ENCODE peak calls at places on chromosomes 3 and 15, in nine cellular contexts. V is sigmoid colon, F is esophagus muscularis mucosa, Z is Panc1, K is upper lobe of left lung, Q is HCT116, B is HepG2, Y is breast epithelium, I is stomach. L is an unnamed sample.
A peak's percentile ranks its signal among the peaks of the same experiment; 100 is the strongest.

GRCh38 chr3:115581347-115582135 is 41.8 kb upstream of the GAP43 start:
- DNase-seq in V (no peak), F (no peak), Z (no peak), K (no peak), Q (no peak), B (no peak), Y (no peak), I (no peak), L (no peak)

GRCh38 chr15:25170781-25171110 is 216.0 kb downstream of the SNRPN start:
- DNase-seq in V (peak; percentile 52), F (peak; percentile 62), Z (no peak), K (no peak), Q (no peak), B (no peak), Y (peak; percentile 9), I (peak; percentile 15), L (no peak)

GRCh38 chr3:60758169-60758568 is 493.1 kb downstream of the FHIT start:
- DNase-seq in V (no peak), F (no peak), Z (no peak), K (no peak), Q (no peak), B (no peak), Y (no peak), I (no peak), L (no peak)

GRCh38 chr3:187281191-187281714 is 10.3 kb downstream of the MASP1 start:
- DNase-seq in V (no peak), F (no peak), Z (no peak), K (no peak), Q (no peak), B (no peak), Y (no peak), I (no peak), L (no peak)

GRCh38 chr15:86267892-86268291 is 188.2 kb downstream of the AGBL1 start:
- DNase-seq in V (no peak), F (no peak), Z (no peak), K (peak; percentile 23), Q (no peak), B (no peak), Y (no peak), I (no peak), L (no peak)

GRCh38 chr3:64332461-64333350 is 107.4 kb upstream of the PRICKLE2 start:
- DNase-seq in V (no peak), F (peak; percentile 87), Z (no peak), K (no peak), Q (no peak), B (no peak), Y (no peak), I (no peak), L (no peak)

GRCh38 chr15:35115155-35115725 is 30.1 kb upstream of the NANOGP8 start:
- DNase-seq in V (no peak), F (no peak), Z (no peak), K (no peak), Q (no peak), B (peak; percentile 15), Y (no peak), I (no peak), L (no peak)

GRCh38 chr15:35281515-35281914 is 196.4 kb upstream of the NANOGP8 start:
- DNase-seq in V (no peak), F (no peak), Z (no peak), K (no peak), Q (peak; percentile 35), B (no peak), Y (no peak), I (no peak), L (no peak)

GRCh38 chr3:166608132-166608531 is 770.9 kb upstream of the BCHE start:
- DNase-seq in V (no peak), F (no peak), Z (no peak), K (no peak), Q (no peak), B (no peak), Y (no peak), I (no peak), L (no peak)

GRCh38 chr15:67091073-67091965 is 25.9 kb downstream of the SMAD3 start:
- DNase-seq in V (peak; percentile 79), F (no peak), Z (no peak), K (peak; percentile 71), Q (peak; percentile 90), B (no peak), Y (no peak), I (peak; percentile 76), L (no peak)

GRCh38 chr3:98763076-98763475 is at the start of gene ST3GAL6:
- DNase-seq in V (peak; percentile 68), F (no peak), Z (no peak), K (peak; percentile 74), Q (no peak), B (no peak), Y (no peak), I (no peak), L (no peak)

GRCh38 chr3:149717391-149718056 is 34.8 kb downstream of the COMMD2 start:
- DNase-seq in V (peak; percentile 79), F (no peak), Z (peak; percentile 74), K (peak; percentile 46), Q (peak; percentile 65), B (peak; percentile 51), Y (peak; percentile 51), I (peak; percentile 45), L (peak; percentile 87)

GRCh38 chr15:67433495-67434099 is 87.3 kb upstream of the C15orf61 start:
- DNase-seq in V (peak; percentile 69), F (no peak), Z (no peak), K (peak; percentile 26), Q (peak; percentile 27), B (peak; percentile 24), Y (no peak), I (peak; percentile 64), L (no peak)

DNA sequence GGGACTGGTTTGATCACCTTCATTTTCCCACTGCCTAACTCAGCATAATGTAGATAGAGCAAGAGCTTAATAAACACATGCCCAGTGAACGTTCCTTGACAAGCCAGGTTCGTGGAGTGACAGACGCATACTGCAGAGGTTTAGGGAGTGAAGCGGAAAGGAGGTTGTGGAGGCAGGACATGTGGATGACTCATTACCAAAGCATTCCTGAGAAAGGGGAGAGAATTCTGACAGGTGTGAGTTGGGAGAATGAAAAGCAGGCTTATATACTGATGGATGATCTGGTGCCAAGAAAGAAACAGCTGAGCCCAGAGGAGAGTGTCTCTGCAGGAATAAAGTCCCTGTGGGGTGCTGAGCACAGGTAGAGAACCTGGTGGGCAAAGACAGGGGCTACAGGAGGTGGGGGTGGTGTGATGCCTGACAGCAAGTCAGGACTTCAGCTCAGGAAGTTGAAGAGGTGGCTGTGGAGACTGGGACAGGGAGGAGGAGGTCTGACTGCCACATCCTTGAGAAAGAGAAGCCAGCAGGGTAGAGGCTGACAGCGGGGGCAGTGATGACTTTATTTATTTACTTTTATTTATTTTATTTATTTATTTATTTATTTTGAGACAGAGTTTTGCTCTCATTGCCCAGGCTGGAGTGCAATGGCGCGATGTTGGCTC is 2.4 kb upstream of the RPL29 start:
- DNase-seq in V (no peak), F (no peak), Z (no peak), K (no peak), Q (no peak), B (peak; percentile 64), Y (no peak), I (no peak), L (no peak)
- TF ChIP-seq POLR2AphosphoS5 in V (no peak), F (no peak), Z (no peak), K (no peak), Q (peak; percentile 15), B (no peak), Y (no peak), I (no peak), L (no peak)

DNA sequence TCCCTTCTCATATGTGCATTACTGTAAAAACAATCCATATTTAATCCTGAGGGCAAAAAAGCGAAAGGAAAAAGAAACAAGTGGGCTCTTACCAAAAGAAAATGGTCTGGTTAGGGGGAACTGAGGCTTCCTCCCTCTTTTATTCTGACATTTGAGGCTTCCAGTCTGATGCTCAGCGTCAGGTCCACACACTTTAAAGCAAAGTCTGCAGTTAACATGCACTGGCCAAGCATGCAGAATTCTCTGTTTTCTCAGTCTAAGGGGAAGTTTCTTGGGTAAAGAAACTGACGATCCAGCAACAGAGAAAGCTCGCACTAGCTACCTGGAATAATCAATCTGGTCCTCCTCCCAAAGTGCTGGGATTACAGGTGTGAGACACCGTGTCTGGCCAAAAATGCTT is 36.3 kb upstream of the TRIM59 start:
- DNase-seq in V (no peak), F (no peak), Z (no peak), K (no peak), Q (no peak), B (no peak), Y (no peak), I (no peak), L (no peak)
- H3K27ac ChIP-seq in V (no peak overlapping the region), F (no peak overlapping the region), Z (peak overlapping the region; percentile 5), K (no peak overlapping the region), Q (no peak overlapping the region), B (no peak overlapping the region), Y (no peak overlapping the region), I (no peak overlapping the region), L (no peak overlapping the region)

DNA sequence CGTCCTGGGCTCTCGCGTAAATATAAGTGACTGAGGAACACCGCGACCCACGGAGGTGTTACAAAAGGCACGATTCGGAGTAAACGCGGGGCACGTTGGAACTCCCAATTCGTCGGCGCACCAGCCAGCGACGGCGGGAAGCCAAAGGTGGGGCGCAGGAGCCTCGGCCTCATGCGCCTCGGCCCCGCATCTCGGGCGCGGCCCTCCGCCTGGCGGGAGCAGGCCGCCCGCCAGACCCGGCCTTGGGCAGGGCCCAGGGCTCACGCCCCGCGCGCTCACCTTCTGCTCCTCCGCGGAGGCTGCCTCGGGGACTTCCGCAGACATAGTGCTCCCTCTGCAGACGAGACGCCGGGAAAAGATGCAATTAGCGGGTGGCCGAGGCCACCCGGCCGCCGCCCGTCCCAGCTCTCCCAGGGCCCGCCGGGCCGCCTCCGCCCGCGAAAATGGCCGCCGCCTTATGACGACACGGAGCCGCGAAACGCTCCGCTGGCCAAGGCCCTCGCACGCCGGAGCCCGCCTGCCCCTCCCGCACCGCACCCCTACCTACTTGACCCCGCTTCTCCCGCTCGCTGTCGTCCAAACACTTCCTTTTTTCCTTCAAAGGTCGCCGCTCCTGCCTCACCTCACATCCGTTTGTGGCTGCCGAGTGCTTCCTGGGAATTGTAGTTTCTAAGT is at the start of gene ARPP19:
- DNase-seq in V (peak; percentile 97), F (peak; percentile 97), Z (peak; percentile 69), K (peak; percentile 94), Q (peak; percentile 95), B (peak; percentile 94), Y (peak; percentile 89), I (peak; percentile 91), L (peak; percentile 45)
- TF ChIP-seq POLR2AphosphoS5 in V (peak; percentile 92), F (peak; percentile 92), Z (peak; percentile 83), K (peak; percentile 86), Q (peak; percentile 92), B (peak; percentile 51), Y (peak; percentile 57), I (peak; percentile 70), L (peak; percentile 75)

GRCh38 chr3:48014358-48014757 is 1.9 kb downstream of the MAP4 start:
- DNase-seq in V (no peak), F (no peak), Z (no peak), K (no peak), Q (no peak), B (no peak), Y (no peak), I (no peak), L (no peak)
- H3K27ac ChIP-seq in V (peak overlapping the region; percentile 88), F (peak overlapping the region; percentile 81), Z (no peak overlapping the region), K (no peak overlapping the region), Q (peak overlapping the region; percentile 32), B (peak overlapping the region; percentile 53), Y (no peak overlapping the region), I (peak overlapping the region; percentile 74), L (peak overlapping the region; percentile 54)

GRCh38 chr15:80749589-80749988 is 29.6 kb upstream of the CEMIP start:
- DNase-seq in V (no peak), F (no peak), Z (peak; percentile 22), K (no peak), Q (no peak), B (no peak), Y (no peak), I (no peak), L (no peak)
- TF ChIP-seq POLR2AphosphoS5 in V (no peak), F (no peak), Z (no peak), K (no peak), Q (no peak), B (no peak), Y (no peak), I (no peak), L (no peak)

L was measured in SK-N-MC.